ENCODE peak calls at places on chromosomes 5 and 9, in eight cellular contexts. V is GM23338, R is HCT116, N is transverse colon, C is spleen, S is stomach, W is upper lobe of left lung, Y is K562. O is an unnamed sample.

GRCh38 chr5:167999182-167999581 is 292.3 kb upstream of the WWC1 start:
- DNase-seq in N (no peak), R (no peak), V (no peak), S (no peak), W (no peak), Y (no peak), C (no peak), O (no peak)

GRCh38 chr5:80254767-80255424 is 952 bp downstream of the SERINC5 start:
- DNase-seq in V (no peak), R (no peak), S (peak), W (no peak), N (no peak), Y (peak), C (no peak), O (peak)

GRCh38 chr5:98603456-98603855 is 170.0 kb upstream of the RGMB start:
- DNase-seq in R (no peak), N (no peak), W (no peak), Y (no peak), S (no peak), V (no peak), C (no peak), O (no peak)

GRCh38 chr5:1312206-1312605 is 17.3 kb upstream of the TERT start:
- DNase-seq in V (no peak), R (no peak), N (no peak), S (no peak), Y (no peak), C (peak), W (no peak), O (no peak)

GRCh38 chr9:112072721-112073553 is 102.2 kb downstream of the SUSD1 start:
- DNase-seq in W (no peak), Y (peak), N (peak), V (no peak), S (no peak), R (no peak), C (no peak), O (no peak)

GRCh38 chr5:135053989-135054388 is 20.0 kb upstream of the PITX1 start:
- DNase-seq in N (no peak), R (no peak), V (no peak), S (no peak), Y (no peak), C (no peak), W (no peak), O (no peak)

GRCh38 chr5:144812770-144813169 is 642.1 kb downstream of the KCTD16 start:
- DNase-seq in N (no peak), Y (no peak), V (no peak), R (no peak), W (no peak), C (no peak), S (no peak), O (no peak)

GRCh38 chr5:176716320-176716719 is 69.0 kb downstream of the TSPAN17 start:
- DNase-seq in W (no peak), Y (peak), C (no peak), S (no peak), N (no peak), V (no peak), R (peak), O (no peak)

GRCh38 chr9:119322137-119322695 is 47.0 kb downstream of the BRINP1 start:
- DNase-seq in N (no peak), S (no peak), V (no peak), R (no peak), W (peak), C (no peak), Y (no peak), O (no peak)

GRCh38 chr5:116738948-116739339 is 164.3 kb upstream of the SEMA6A start:
- DNase-seq in S (no peak), N (no peak), R (no peak), Y (no peak), V (no peak), W (no peak), C (no peak), O (no peak)

GRCh38 chr9:29775491-29775890 is 2202.2 kb upstream of the C9orf72 start:
- DNase-seq in V (no peak), Y (no peak), C (no peak), S (no peak), N (no peak), R (no peak), W (no peak), O (no peak)

GRCh38 chr5:80370394-80370793 is 37.5 kb upstream of the ZFYVE16 start:
- DNase-seq in N (no peak), W (no peak), S (no peak), C (no peak), Y (no peak), V (no peak), R (no peak), O (no peak)

GRCh38 chr5:79956173-79956670 is 34.8 kb downstream of the MTX3 start:
- DNase-seq in C (no peak), S (no peak), N (no peak), R (peak), Y (no peak), V (no peak), W (no peak), O (no peak)

GRCh38 chr9:27460225-27461023 is 63.7 kb upstream of the IFNK start:
- DNase-seq in V (no peak), Y (no peak), C (no peak), R (no peak), W (no peak), S (no peak), N (no peak), O (no peak)

GRCh38 chr9:14992025-14992424 is 81.8 kb upstream of the FREM1 start:
- DNase-seq in S (no peak), C (no peak), V (no peak), Y (peak), R (no peak), W (no peak), N (no peak), O (no peak)

GRCh38 chr9:115739096-115739875 is 414.3 kb upstream of the PAPPA start:
- DNase-seq in C (no peak), W (no peak), S (no peak), N (no peak), V (no peak), Y (no peak), R (no peak), O (no peak)

GRCh38 chr5:179221196-179221876 is 123.9 kb downstream of the ADAMTS2 start:
- DNase-seq in S (no peak), V (no peak), C (peak), Y (no peak), N (no peak), R (no peak), W (no peak), O (no peak)

GRCh38 chr9:82247318-82247717 is 258.7 kb downstream of the SPATA31D1 start:
- DNase-seq in Y (no peak), W (no peak), S (no peak), N (no peak), R (no peak), C (no peak), V (no peak), O (no peak)

GRCh38 chr5:172594867-172595466 is 46.1 kb upstream of the NEURL1B start:
- DNase-seq in N (no peak), W (no peak), V (no peak), R (no peak), S (no peak), Y (no peak), C (no peak), O (no peak)

GRCh38 chr5:176596069-176596656 is 13.8 kb downstream of the GPRIN1 start:
- DNase-seq in S (no peak), C (no peak), R (no peak), Y (no peak), V (no peak), N (no peak), W (no peak), O (no peak)

GRCh38 chr9:116279230-116279629 is 125.6 kb downstream of the PAPPA start:
- DNase-seq in C (no peak), W (no peak), V (peak), R (no peak), Y (no peak), S (no peak), N (no peak), O (no peak)

GRCh38 chr9:125564641-125565040 is 142.4 kb downstream of the MAPKAP1 start:
- DNase-seq in W (no peak), R (no peak), C (no peak), N (no peak), V (no peak), Y (no peak), S (no peak), O (no peak)

GRCh38 chr5:9468070-9468388 is 77.8 kb downstream of the SEMA5A start:
- DNase-seq in C (no peak), S (no peak), Y (no peak), R (no peak), W (no peak), V (no peak), N (no peak), O (peak)

GRCh38 chr5:29897916-29898315 is 1295.6 kb upstream of the CDH6 start:
- DNase-seq in W (no peak), S (no peak), N (no peak), R (no peak), C (no peak), Y (no peak), V (peak), O (no peak)

GRCh38 chr5:67353500-67353931 is 156.9 kb upstream of the CD180 start:
- DNase-seq in R (no peak), V (no peak), Y (no peak), W (no peak), C (peak), S (no peak), N (peak), O (peak)

GRCh38 chr5:13910637-13911288 is 33.7 kb downstream of the DNAH5 start:
- DNase-seq in W (no peak), R (no peak), Y (no peak), V (peak), S (no peak), N (no peak), C (no peak), O (no peak)

GRCh38 chr5:119309290-119309818 is 46.5 kb upstream of the TNFAIP8 start:
- DNase-seq in S (no peak), Y (no peak), N (no peak), W (no peak), V (no peak), C (no peak), R (no peak), O (no peak)

GRCh38 chr9:113636165-113636564 is 172.6 kb downstream of the RGS3 start:
- DNase-seq in W (no peak), S (no peak), R (no peak), C (peak), N (no peak), Y (no peak), V (no peak), O (no peak)

GRCh38 chr5:32173394-32174010 is 617 bp downstream of the GOLPH3 start:
- DNase-seq in W (peak), Y (peak), N (peak), C (peak), R (no peak), S (peak), V (peak), O (peak)

GRCh38 chr5:19855929-19856328 is 132.1 kb downstream of the CDH18 start:
- DNase-seq in W (no peak), R (no peak), Y (no peak), V (no peak), C (no peak), N (no peak), S (no peak), O (no peak)

GRCh38 chr5:128774605-128775004 is 190.7 kb upstream of the SLC27A6 start:
- DNase-seq in C (no peak), W (no peak), V (no peak), R (no peak), Y (no peak), N (no peak), S (peak), O (no peak)

GRCh38 chr9:126307306-126308061 is 19.1 kb upstream of the MVB12B start:
- DNase-seq in W (peak), S (no peak), N (no peak), Y (no peak), C (no peak), V (no peak), R (no peak), O (no peak)

GRCh38 chr9:114287001-114287762 is 35.7 kb upstream of the ORM1 start:
- DNase-seq in Y (no peak), V (no peak), N (no peak), W (no peak), R (no peak), C (peak), S (no peak), O (no peak)

GRCh38 chr5:110630350-110630749 is 96.1 kb downstream of the TMEM232 start:
- DNase-seq in C (no peak), S (no peak), W (no peak), V (no peak), N (no peak), R (no peak), Y (no peak), O (no peak)

GRCh38 chr5:115585265-115585664 is 17.0 kb downstream of the TICAM2 start:
- DNase-seq in N (no peak), W (no peak), C (no peak), Y (no peak), R (no peak), V (no peak), S (no peak), O (no peak)

GRCh38 chr9:92607773-92608172 is 62.2 kb downstream of the IPPK start:
- DNase-seq in V (no peak), S (no peak), N (no peak), C (no peak), Y (no peak), W (no peak), R (no peak), O (no peak)
- TF ChIP-seq POLR2AphosphoS5 in V (no peak), S (no peak), N (no peak), C (no peak), Y (no peak), W (no peak), R (no peak), O (no peak)

DNA sequence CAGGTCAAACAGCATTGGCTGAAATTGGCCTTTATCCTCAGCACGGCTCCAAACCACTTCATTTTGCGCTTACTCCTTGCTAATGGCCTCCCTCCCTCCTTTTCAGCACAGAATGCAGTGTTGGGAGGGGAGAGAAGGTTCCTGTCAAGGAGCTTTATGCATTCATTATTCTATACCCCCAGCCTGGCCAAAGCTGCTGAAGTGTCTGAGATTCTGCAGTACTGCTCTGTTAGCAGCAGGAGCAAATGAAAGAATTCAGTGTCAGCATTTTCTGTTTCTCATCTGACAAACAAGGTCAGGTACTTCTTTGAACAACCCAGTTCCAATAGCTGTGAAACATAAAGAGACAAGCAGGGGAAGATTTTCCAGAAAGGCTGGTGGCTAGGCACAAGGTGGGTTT is 109.5 kb upstream of the APC start:
- DNase-seq in S (no peak), C (no peak), V (peak), W (no peak), Y (no peak), R (no peak), N (no peak), O (no peak)
- TF ChIP-seq CTCF in S (no peak), C (no peak), V (no peak), W (no peak), Y (no peak), R (no peak), N (no peak), O (no peak)

GRCh38 chr5:178115835-178116405 is 2.6 kb downstream of the N4BP3 start:
- DNase-seq in C (no peak), R (no peak), W (no peak), S (no peak), Y (no peak), V (peak), N (no peak), O (no peak)

GRCh38 chr5:178117911-178118310 is 4.6 kb downstream of the N4BP3 start:
- DNase-seq in Y (no peak), S (no peak), N (no peak), W (peak), V (no peak), R (no peak), C (no peak), O (no peak)

GRCh38 chr5:178118345-178118744 is 5.0 kb downstream of the N4BP3 start:
- DNase-seq in R (no peak), W (no peak), N (no peak), Y (no peak), S (no peak), C (no peak), V (no peak), O (no peak)

GRCh38 chr5:178115136-178115834 is 2.0 kb downstream of the N4BP3 start:
- DNase-seq in N (no peak), R (no peak), Y (no peak), V (peak), W (no peak), C (no peak), S (no peak), O (no peak)

DNA sequence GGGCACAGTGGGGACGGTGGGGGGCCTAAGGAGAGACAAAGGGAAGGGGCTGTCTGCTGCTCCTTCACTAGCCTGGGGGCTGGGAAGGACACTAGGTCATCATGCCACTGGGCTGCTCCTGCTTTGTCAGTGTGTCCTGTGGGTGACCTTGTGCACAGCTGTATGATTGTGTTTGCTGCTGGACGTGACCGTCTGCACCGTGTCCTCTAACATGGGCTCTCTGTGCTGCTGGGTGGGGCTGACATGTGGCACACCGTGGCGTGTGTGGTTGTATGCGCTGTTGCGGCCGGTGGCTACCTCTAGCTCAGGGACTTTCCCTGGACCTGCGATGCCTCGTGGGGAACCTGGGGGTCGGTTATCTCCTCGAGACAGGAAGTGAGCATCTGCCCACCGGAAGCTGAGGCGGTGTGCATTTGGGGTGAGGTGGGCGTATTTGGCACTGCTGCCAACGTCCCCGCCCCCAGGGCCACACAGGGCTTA is 3.1 kb downstream of the N4BP3 start:
- DNase-seq in C (peak), R (no peak), N (peak), W (peak), Y (peak), V (no peak), S (no peak), O (no peak)
- TF ChIP-seq POLR2AphosphoS5 in C (peak), R (no peak), N (no peak), W (peak), Y (no peak), V (no peak), S (no peak), O (no peak)

DNA sequence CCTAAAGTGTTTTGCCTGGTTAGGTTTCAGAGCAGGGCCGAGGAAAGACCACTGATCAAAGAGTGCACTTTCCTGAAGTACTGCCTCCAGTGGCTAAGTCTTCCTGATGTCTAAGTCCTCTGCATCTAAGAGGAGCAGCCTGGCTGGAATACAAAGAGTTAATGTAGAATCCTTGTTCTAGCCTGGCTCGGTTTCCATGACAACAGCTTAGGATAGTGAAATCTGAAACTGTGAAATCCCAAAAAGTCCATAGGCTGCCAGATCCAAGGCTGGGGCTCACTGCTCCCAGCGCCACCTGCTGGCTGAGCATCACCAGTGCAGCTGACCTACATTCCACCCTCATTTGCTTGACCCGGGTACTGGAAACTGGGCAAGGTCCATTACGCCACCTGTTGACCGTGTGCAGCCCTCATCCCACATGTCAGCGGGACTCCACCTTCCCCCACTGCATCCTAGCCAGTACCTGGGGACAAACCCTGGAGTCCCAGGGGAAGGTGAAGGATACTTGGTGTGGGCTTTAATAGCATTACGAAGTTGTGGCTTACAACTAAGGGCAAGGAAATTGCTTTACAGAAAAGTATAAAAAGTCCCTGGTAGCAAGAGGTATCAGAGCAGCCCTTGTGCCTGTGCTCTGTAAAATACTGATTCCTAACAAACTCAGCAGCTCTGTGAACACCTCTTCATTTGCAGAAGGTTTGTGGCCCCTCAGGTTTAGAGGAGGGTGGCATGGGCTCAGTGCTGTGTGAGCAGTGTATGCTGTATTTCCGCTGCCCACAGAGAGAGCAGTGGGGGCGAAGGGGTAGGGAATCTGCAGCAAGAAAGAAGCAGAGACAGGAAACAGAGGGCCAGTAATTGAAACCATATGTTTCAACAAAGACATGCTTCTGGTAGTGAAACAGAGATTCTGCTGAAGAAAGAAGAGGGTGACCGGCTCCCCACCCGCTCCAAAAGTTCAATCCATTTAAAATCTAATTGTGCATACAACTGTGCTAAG is 36.0 kb downstream of the PCDHGC5 start:
- DNase-seq in R (peak), N (peak), Y (peak), S (peak), C (peak), V (peak), W (peak), O (peak)
- TF ChIP-seq CTCF in R (peak), N (peak), Y (peak), S (peak), C (peak), V (peak), W (peak), O (peak)